ENCODE peak calls at places on chromosomes 16 and 17, in five cellular contexts. One of them, this sample, is unnamed.
A peak's percentile ranks its signal among the peaks of the same experiment; 100 is the strongest.

GRCh38 chr16:69906838-69907301 is 44.3 kb upstream of the CLEC18A start:
- DNase-seq in upper lobe of left lung: no peak
- DNase-seq in A549: no peak
- DNase-seq in stomach: no peak
- DNase-seq in ovary: no peak
- DNase-seq in this sample: no peak

GRCh38 chr17:76053230-76054111 is 18.8 kb downstream of the SRP68 start:
- DNase-seq in upper lobe of left lung: peak; percentile 71
- DNase-seq in A549: peak; percentile 27
- DNase-seq in stomach: no peak
- DNase-seq in ovary: no peak
- DNase-seq in this sample: no peak

GRCh38 chr16:1428511-1428910 is 2.4 kb upstream of the PERCC1 start:
- DNase-seq in upper lobe of left lung: no peak
- DNase-seq in A549: peak; percentile 82
- DNase-seq in stomach: no peak
- DNase-seq in ovary: no peak
- DNase-seq in this sample: no peak

GRCh38 chr17:83193336-83194188 is 114.2 kb downstream of the METRNL start:
- DNase-seq in upper lobe of left lung: peak; percentile 36
- DNase-seq in A549: no peak
- DNase-seq in stomach: peak; percentile 23
- DNase-seq in ovary: peak; percentile 38
- DNase-seq in this sample: peak; percentile 8

GRCh38 chr16:70795513-70795912 is 5.4 kb downstream of the VAC14 start:
- DNase-seq in upper lobe of left lung: no peak
- DNase-seq in A549: no peak
- DNase-seq in stomach: no peak
- DNase-seq in ovary: no peak
- DNase-seq in this sample: no peak

GRCh38 chr16:9099131-9099625 is 7.7 kb downstream of the HAPSTR1 start:
- DNase-seq in upper lobe of left lung: peak; percentile 65
- DNase-seq in A549: no peak
- DNase-seq in stomach: peak; percentile 32
- DNase-seq in ovary: no peak
- DNase-seq in this sample: no peak

GRCh38 chr17:76688165-76688622 is 22.6 kb downstream of the MXRA7 start:
- DNase-seq in upper lobe of left lung: no peak
- DNase-seq in A549: no peak
- DNase-seq in stomach: no peak
- DNase-seq in ovary: peak; percentile 82
- DNase-seq in this sample: no peak

GRCh38 chr16:89484923-89485679 is 5.3 kb downstream of the ANKRD11 start:
- DNase-seq in upper lobe of left lung: no peak
- DNase-seq in A549: no peak
- DNase-seq in stomach: no peak
- DNase-seq in ovary: no peak
- DNase-seq in this sample: peak; percentile 52

GRCh38 chr17:32275060-32276042 is 9.7 kb downstream of the RHBDL3 start:
- DNase-seq in upper lobe of left lung: no peak
- DNase-seq in A549: peak; percentile 89
- DNase-seq in stomach: no peak
- DNase-seq in ovary: peak; percentile 47
- DNase-seq in this sample: no peak

GRCh38 chr17:45987706-45988105 is 11.3 kb upstream of the STH start:
- DNase-seq in upper lobe of left lung: no peak
- DNase-seq in A549: no peak
- DNase-seq in stomach: no peak
- DNase-seq in ovary: no peak
- DNase-seq in this sample: no peak

GRCh38 chr16:3046506-3047386 is at the start of gene MMP25:
- DNase-seq in upper lobe of left lung: no peak
- DNase-seq in A549: no peak
- DNase-seq in stomach: no peak
- DNase-seq in ovary: no peak
- DNase-seq in this sample: no peak

GRCh38 chr16:21277927-21278706 is at the start of gene CRYM:
- DNase-seq in upper lobe of left lung: peak; percentile 61
- DNase-seq in A549: peak; percentile 82
- DNase-seq in stomach: peak; percentile 64
- DNase-seq in ovary: peak; percentile 72
- DNase-seq in this sample: peak; percentile 80

GRCh38 chr17:75010683-75011406 is 1.6 kb upstream of the MRPL58 start:
- DNase-seq in upper lobe of left lung: no peak
- DNase-seq in A549: no peak
- DNase-seq in stomach: peak; percentile 71
- DNase-seq in ovary: peak; percentile 42
- DNase-seq in this sample: peak; percentile 56

GRCh38 chr17:42456223-42457106 is 2.2 kb upstream of the ATP6V0A1 start:
- DNase-seq in upper lobe of left lung: no peak
- DNase-seq in A549: no peak
- DNase-seq in stomach: no peak
- DNase-seq in ovary: no peak
- DNase-seq in this sample: no peak

GRCh38 chr17:80644588-80644987 is 100.0 kb downstream of the RPTOR start:
- DNase-seq in upper lobe of left lung: no peak
- DNase-seq in A549: no peak
- DNase-seq in stomach: no peak
- DNase-seq in ovary: no peak
- DNase-seq in this sample: no peak

GRCh38 chr17:71764507-71764906 is 356.3 kb upstream of the SOX9 start:
- DNase-seq in upper lobe of left lung: no peak
- DNase-seq in A549: peak; percentile 7
- DNase-seq in stomach: no peak
- DNase-seq in ovary: no peak
- DNase-seq in this sample: peak; percentile 24

GRCh38 chr16:85569615-85570212 is 43.4 kb upstream of the GSE1 start:
- DNase-seq in upper lobe of left lung: peak; percentile 80
- DNase-seq in A549: no peak
- DNase-seq in stomach: peak; percentile 54
- DNase-seq in ovary: no peak
- DNase-seq in this sample: peak; percentile 68

GRCh38 chr17:81165246-81166032 is at the start of gene PVALEF:
- DNase-seq in upper lobe of left lung: no peak
- DNase-seq in A549: peak; percentile 70
- DNase-seq in stomach: no peak
- DNase-seq in ovary: no peak
- DNase-seq in this sample: no peak

GRCh38 chr17:15346196-15346595 is 4.8 kb upstream of the TEKT3 start:
- DNase-seq in upper lobe of left lung: no peak
- DNase-seq in A549: no peak
- DNase-seq in stomach: no peak
- DNase-seq in ovary: no peak
- DNase-seq in this sample: no peak

GRCh38 chr16:24652209-24652712 is 77.2 kb upstream of the TNRC6A start:
- DNase-seq in upper lobe of left lung: no peak
- DNase-seq in A549: no peak
- DNase-seq in stomach: no peak
- DNase-seq in ovary: no peak
- DNase-seq in this sample: no peak

DNA sequence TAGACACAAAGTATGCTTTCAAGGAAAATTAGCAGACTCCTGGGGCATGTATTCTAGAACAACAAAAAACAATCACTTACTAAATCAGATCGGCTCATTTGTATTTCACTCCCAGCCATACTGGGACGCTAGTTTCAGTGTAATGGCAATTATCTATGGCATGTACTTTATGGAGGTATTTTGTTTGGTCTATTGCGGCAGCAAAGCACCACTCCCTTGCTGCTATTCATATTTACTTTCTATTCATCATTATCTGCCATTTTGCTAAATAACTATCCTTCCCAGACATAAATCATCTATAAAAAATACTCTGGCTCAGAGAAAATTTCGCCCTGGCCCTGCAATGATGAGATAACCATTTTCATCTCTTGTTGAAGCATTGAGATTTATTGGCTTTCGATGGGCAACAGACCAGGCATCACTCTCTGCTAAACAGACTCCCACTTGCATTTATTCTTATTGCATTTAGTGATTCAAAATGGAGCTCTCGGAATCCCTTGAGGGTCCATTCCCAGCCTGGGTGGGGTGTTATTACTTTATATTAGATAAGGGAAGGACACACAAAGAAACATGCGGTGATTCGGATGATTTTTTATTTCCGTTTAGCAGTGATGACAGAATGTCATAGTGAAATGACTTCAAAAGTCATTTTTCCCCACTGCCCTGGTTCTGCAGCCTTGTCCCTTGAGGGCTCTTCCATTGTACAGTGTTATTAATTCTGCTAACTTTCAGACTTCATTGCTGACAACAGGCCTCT is 225.8 kb downstream of the IRX3 start:
- DNase-seq in upper lobe of left lung: no peak
- DNase-seq in A549: no peak
- DNase-seq in stomach: no peak
- DNase-seq in ovary: no peak
- DNase-seq in this sample: no peak
- TF ChIP-seq EP300 in upper lobe of left lung: no peak
- TF ChIP-seq EP300 in A549: no peak
- TF ChIP-seq EP300 in stomach: no peak
- TF ChIP-seq EP300 in ovary: no peak
- TF ChIP-seq EP300 in this sample: no peak

GRCh38 chr17:58491510-58492045 is 3.4 kb upstream of the HSF5 start:
- DNase-seq in upper lobe of left lung: no peak
- DNase-seq in A549: no peak
- DNase-seq in stomach: no peak
- DNase-seq in ovary: no peak
- DNase-seq in this sample: no peak

GRCh38 chr17:58493506-58493905 is 5.3 kb upstream of the HSF5 start:
- DNase-seq in upper lobe of left lung: no peak
- DNase-seq in A549: no peak
- DNase-seq in stomach: no peak
- DNase-seq in ovary: no peak
- DNase-seq in this sample: no peak

GRCh38 chr17:58487589-58488427 is at the start of gene HSF5:
- DNase-seq in upper lobe of left lung: peak; percentile 44
- DNase-seq in A549: no peak
- DNase-seq in stomach: peak; percentile 36
- DNase-seq in ovary: peak; percentile 47
- DNase-seq in this sample: peak; percentile 42

GRCh38 chr17:58488428-58488890 is 251 bp upstream of the HSF5 start:
- DNase-seq in upper lobe of left lung: no peak
- DNase-seq in A549: no peak
- DNase-seq in stomach: no peak
- DNase-seq in ovary: no peak
- DNase-seq in this sample: no peak

GRCh38 chr17:58492238-58493121 is 4.3 kb upstream of the HSF5 start:
- DNase-seq in upper lobe of left lung: no peak
- DNase-seq in A549: no peak
- DNase-seq in stomach: no peak
- DNase-seq in ovary: no peak
- DNase-seq in this sample: no peak
- TF ChIP-seq EP300 in upper lobe of left lung: no peak
- TF ChIP-seq EP300 in A549: no peak
- TF ChIP-seq EP300 in stomach: no peak
- TF ChIP-seq EP300 in ovary: no peak
- TF ChIP-seq EP300 in this sample: no peak

GRCh38 chr17:65553009-65553645 is 8.3 kb downstream of the AXIN2 start:
- DNase-seq in upper lobe of left lung: no peak
- DNase-seq in A549: no peak
- DNase-seq in stomach: no peak
- DNase-seq in ovary: no peak
- DNase-seq in this sample: no peak

GRCh38 chr17:65556014-65556909 is 5.2 kb downstream of the AXIN2 start:
- DNase-seq in upper lobe of left lung: peak; percentile 87
- DNase-seq in A549: peak; percentile 69
- DNase-seq in stomach: peak; percentile 89
- DNase-seq in ovary: peak; percentile 87
- DNase-seq in this sample: peak; percentile 94

GRCh38 chr17:65556910-65557348 is 4.5 kb downstream of the AXIN2 start:
- DNase-seq in upper lobe of left lung: no peak
- DNase-seq in A549: no peak
- DNase-seq in stomach: no peak
- DNase-seq in ovary: no peak
- DNase-seq in this sample: no peak

GRCh38 chr17:65553646-65554567 is 7.5 kb downstream of the AXIN2 start:
- DNase-seq in upper lobe of left lung: peak; percentile 56
- DNase-seq in A549: no peak
- DNase-seq in stomach: no peak
- DNase-seq in ovary: no peak
- DNase-seq in this sample: no peak

DNA sequence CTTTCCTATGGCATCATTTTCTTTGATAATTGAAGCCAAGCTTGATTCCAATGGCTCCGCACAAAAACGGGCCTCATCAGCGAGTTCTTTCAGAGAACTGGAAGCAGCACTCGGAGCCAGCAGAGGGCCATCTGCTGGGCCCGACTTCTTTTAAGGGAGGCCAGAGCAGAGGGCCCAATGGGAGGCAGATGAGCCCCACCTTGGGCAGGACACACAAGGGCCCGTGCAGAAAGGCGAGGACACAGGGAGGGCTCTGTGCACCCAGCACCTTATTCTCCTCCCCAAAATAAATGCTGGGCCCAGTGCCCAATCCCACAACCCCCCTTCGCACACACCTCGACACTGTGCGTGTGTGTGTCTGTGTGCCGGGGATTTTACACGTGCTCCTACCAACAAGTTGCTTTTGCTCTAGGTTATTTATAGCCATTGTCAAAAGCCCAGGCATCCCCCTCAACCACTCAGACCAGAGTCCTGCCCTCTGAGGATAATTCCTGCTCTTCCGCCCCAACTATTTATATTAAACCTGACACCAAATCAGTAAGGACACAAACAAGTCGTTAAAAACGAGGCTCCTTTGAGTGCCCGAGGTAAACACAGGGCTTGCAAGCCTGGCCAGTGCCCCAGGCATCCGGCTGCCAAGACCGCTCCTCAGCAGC is 6.8 kb downstream of the AXIN2 start:
- DNase-seq in upper lobe of left lung: peak; percentile 42
- DNase-seq in A549: no peak
- DNase-seq in stomach: no peak
- DNase-seq in ovary: no peak
- DNase-seq in this sample: peak; percentile 37
- TF ChIP-seq EP300 in upper lobe of left lung: no peak
- TF ChIP-seq EP300 in A549: no peak
- TF ChIP-seq EP300 in stomach: no peak
- TF ChIP-seq EP300 in ovary: no peak
- TF ChIP-seq EP300 in this sample: peak; percentile 35

DNA sequence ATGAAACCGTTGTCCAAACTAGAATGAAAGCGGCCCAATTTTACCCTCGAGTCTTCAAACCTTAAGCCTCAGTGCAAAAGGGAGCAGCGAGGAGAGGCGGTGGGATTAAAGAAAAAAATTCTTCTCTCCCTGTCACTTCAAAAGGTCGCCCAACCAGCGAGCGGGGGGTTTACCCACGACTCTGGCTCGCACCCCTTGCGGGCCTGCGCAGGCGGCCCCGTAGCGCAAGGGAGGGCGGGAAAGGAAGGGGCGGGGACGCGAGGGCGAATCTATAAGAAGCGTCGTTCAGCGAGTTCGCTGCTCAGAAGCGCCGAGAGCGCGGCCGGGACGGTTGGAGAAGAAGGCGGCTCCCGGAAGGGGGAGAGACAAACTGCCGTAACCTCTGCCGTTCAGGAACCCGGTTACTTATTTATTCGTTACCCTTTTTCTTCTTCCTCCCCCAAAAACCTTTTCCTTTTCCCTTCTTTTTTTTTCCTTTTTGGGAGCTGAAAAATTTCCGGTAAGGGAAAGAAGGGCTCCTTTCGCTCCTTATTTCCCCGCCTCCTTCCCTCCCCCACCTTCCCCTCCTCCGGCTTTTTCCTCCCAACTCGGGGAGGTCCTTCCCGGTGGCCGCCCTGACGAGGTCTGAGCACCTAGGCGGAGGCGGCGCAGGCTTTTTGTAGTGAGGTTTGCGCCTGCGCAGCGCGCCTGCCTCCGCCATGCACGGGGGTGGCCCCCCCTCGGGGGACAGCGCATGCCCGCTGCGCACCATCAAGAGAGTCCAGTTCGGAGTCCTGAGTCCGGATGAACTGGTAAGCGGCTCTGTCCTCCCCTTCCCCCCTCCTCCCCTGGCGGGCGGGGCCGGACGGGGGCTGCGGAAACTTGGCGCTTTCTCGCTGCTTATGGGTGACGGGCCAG is at the start of gene POLR2A:
- DNase-seq in upper lobe of left lung: peak; percentile 98
- DNase-seq in A549: peak; percentile 99
- DNase-seq in stomach: peak; percentile 98
- DNase-seq in ovary: peak; percentile 99
- DNase-seq in this sample: peak; percentile 99
- TF ChIP-seq EP300 in upper lobe of left lung: no peak
- TF ChIP-seq EP300 in A549: peak; percentile 27
- TF ChIP-seq EP300 in stomach: no peak
- TF ChIP-seq EP300 in ovary: peak; percentile 73
- TF ChIP-seq EP300 in this sample: peak; percentile 53